ENCODE peak calls at places on chromosome 5, in five cellular contexts. One of them, this sample, is unnamed.

GRCh38 chr5:109654455-109654854 is 35.3 kb upstream of the MAN2A1 start:
- DNase-seq in ELR: peak
- DNase-seq in activated naive CD8-positive, alpha-beta T cell treated with anti-CD3 and anti-CD28 coated beads, Interleukin-2, amount 50 U/mL, for 24 hours: peak
- DNase-seq in NCI-H1105 treated with DMSO at 0.1 percent for 48 hours: no peak
- DNase-seq in right cardiac atrium: no peak
- DNase-seq in this sample: no peak

GRCh38 chr5:14272548-14273205 is 129.5 kb downstream of the TRIO start:
- DNase-seq in ELR: no peak
- DNase-seq in NCI-H1105 treated with DMSO at 0.1 percent for 48 hours: no peak
- DNase-seq in right cardiac atrium: no peak
- DNase-seq in activated naive CD8-positive, alpha-beta T cell treated with anti-CD3 and anti-CD28 coated beads, Interleukin-2, amount 50 U/mL, for 24 hours: no peak
- DNase-seq in this sample: no peak

GRCh38 chr5:103391659-103392058 is 133.1 kb downstream of the MACIR start:
- DNase-seq in NCI-H1105 treated with DMSO at 0.1 percent for 48 hours: no peak
- DNase-seq in right cardiac atrium: no peak
- DNase-seq in ELR: no peak
- DNase-seq in activated naive CD8-positive, alpha-beta T cell treated with anti-CD3 and anti-CD28 coated beads, Interleukin-2, amount 50 U/mL, for 24 hours: no peak
- DNase-seq in this sample: no peak

GRCh38 chr5:130715541-130715940 is 449.5 kb downstream of the HINT1 start:
- DNase-seq in ELR: peak
- DNase-seq in right cardiac atrium: no peak
- DNase-seq in activated naive CD8-positive, alpha-beta T cell treated with anti-CD3 and anti-CD28 coated beads, Interleukin-2, amount 50 U/mL, for 24 hours: no peak
- DNase-seq in NCI-H1105 treated with DMSO at 0.1 percent for 48 hours: no peak
- DNase-seq in this sample: no peak

GRCh38 chr5:135761746-135762145 is 72.7 kb upstream of the SLC25A48 start:
- DNase-seq in activated naive CD8-positive, alpha-beta T cell treated with anti-CD3 and anti-CD28 coated beads, Interleukin-2, amount 50 U/mL, for 24 hours: no peak
- DNase-seq in NCI-H1105 treated with DMSO at 0.1 percent for 48 hours: no peak
- DNase-seq in right cardiac atrium: no peak
- DNase-seq in ELR: no peak
- DNase-seq in this sample: no peak

GRCh38 chr5:172943906-172944305 is 15.3 kb upstream of the RPL26L1 start:
- DNase-seq in right cardiac atrium: no peak
- DNase-seq in NCI-H1105 treated with DMSO at 0.1 percent for 48 hours: no peak
- DNase-seq in activated naive CD8-positive, alpha-beta T cell treated with anti-CD3 and anti-CD28 coated beads, Interleukin-2, amount 50 U/mL, for 24 hours: no peak
- DNase-seq in ELR: no peak
- DNase-seq in this sample: no peak

GRCh38 chr5:113043491-113043931 is 66.9 kb downstream of the DCP2 start:
- DNase-seq in activated naive CD8-positive, alpha-beta T cell treated with anti-CD3 and anti-CD28 coated beads, Interleukin-2, amount 50 U/mL, for 24 hours: peak
- DNase-seq in NCI-H1105 treated with DMSO at 0.1 percent for 48 hours: peak
- DNase-seq in right cardiac atrium: peak
- DNase-seq in ELR: no peak
- DNase-seq in this sample: no peak

GRCh38 chr5:10904862-10905432 is 143.9 kb upstream of the DAP start:
- DNase-seq in right cardiac atrium: no peak
- DNase-seq in NCI-H1105 treated with DMSO at 0.1 percent for 48 hours: no peak
- DNase-seq in ELR: no peak
- DNase-seq in activated naive CD8-positive, alpha-beta T cell treated with anti-CD3 and anti-CD28 coated beads, Interleukin-2, amount 50 U/mL, for 24 hours: no peak
- DNase-seq in this sample: no peak

GRCh38 chr5:173451031-173451430 is 122.8 kb upstream of the STC2 start:
- DNase-seq in right cardiac atrium: no peak
- DNase-seq in ELR: peak
- DNase-seq in activated naive CD8-positive, alpha-beta T cell treated with anti-CD3 and anti-CD28 coated beads, Interleukin-2, amount 50 U/mL, for 24 hours: no peak
- DNase-seq in NCI-H1105 treated with DMSO at 0.1 percent for 48 hours: no peak
- DNase-seq in this sample: no peak

This sample was measured in NCI-H1092.